ENCODE peak calls at places on chromosome X, in four cellular contexts. R is heart left ventricle; E is CD8-positive, alpha-beta T cell; V is activated B cell treated with CpG ODN at 0.5 μM for 24 hours. T is an unnamed sample.

GRCh38 chrX:1537031-1537715 is at the start of gene P2RY8:
- DNase-seq in R (peak; percentile 54), E (peak; percentile 82), V (peak; percentile 72), T (peak; percentile 91)

GRCh38 chrX:131477498-131477897 is 66.4 kb upstream of the OR13H1 start:
- DNase-seq in R (no peak), E (no peak), V (no peak), T (no peak)

GRCh38 chrX:20663287-20663686 is 396.6 kb upstream of the RPS6KA3 start:
- DNase-seq in R (no peak), E (no peak), V (no peak), T (no peak)

GRCh38 chrX:11064851-11065600 is 46.1 kb upstream of the HCCS start:
- DNase-seq in R (no peak), E (no peak), V (no peak), T (no peak)

GRCh38 chrX:111020283-111020682 is 75.7 kb upstream of the PAK3 start:
- DNase-seq in R (no peak), E (no peak), V (no peak), T (no peak)

GRCh38 chrX:10137516-10137915 is 19.3 kb upstream of the CLCN4 start:
- DNase-seq in R (no peak), E (no peak), V (no peak), T (no peak)

GRCh38 chrX:22383988-22384387 is 111.3 kb downstream of the CBLL2 start:
- DNase-seq in R (no peak), E (no peak), V (no peak), T (no peak)

GRCh38 chrX:31499120-31499519 is 427.3 kb upstream of the FTHL17 start:
- DNase-seq in R (no peak), E (no peak), V (no peak), T (no peak)

GRCh38 chrX:47232197-47232802 is 509 bp upstream of the USP11 start:
- DNase-seq in R (no peak), E (no peak), V (no peak), T (no peak)

GRCh38 chrX:129497146-129497805 is 26.0 kb downstream of the SMARCA1 start:
- DNase-seq in R (no peak), E (no peak), V (no peak), T (no peak)

GRCh38 chrX:107674480-107675364 is 46.4 kb downstream of the PRPS1 start:
- DNase-seq in R (peak; percentile 66), E (peak; percentile 44), V (no peak), T (peak; percentile 77)

GRCh38 chrX:53261573-53261972 is 19.8 kb downstream of the IQSEC2 start:
- DNase-seq in R (no peak), E (no peak), V (no peak), T (no peak)

GRCh38 chrX:37010496-37010895 is 2.3 kb downstream of the FAM47C start:
- DNase-seq in R (no peak), E (no peak), V (no peak), T (no peak)

GRCh38 chrX:107894038-107894437 is 68.4 kb downstream of the MID2 start:
- DNase-seq in R (no peak), E (no peak), V (no peak), T (no peak)

GRCh38 chrX:72268601-72269365 is 8.3 kb downstream of the RPS4X start:
- DNase-seq in R (no peak), E (no peak), V (no peak), T (no peak)

GRCh38 chrX:110866421-110866820 is 70.8 kb upstream of the CHRDL1 start:
- DNase-seq in R (no peak), E (no peak), V (no peak), T (no peak)

GRCh38 chrX:138858438-138858837 is 146.9 kb upstream of the FGF13 start:
- DNase-seq in R (no peak), E (no peak), V (no peak), T (no peak)

GRCh38 chrX:15956684-15957083 is 102.1 kb upstream of the AP1S2 start:
- DNase-seq in R (no peak), E (no peak), V (no peak), T (no peak)

GRCh38 chrX:48802813-48803261 is 970 bp downstream of the HDAC6 start:
- DNase-seq in R (no peak), E (no peak), V (no peak), T (no peak)

GRCh38 chrX:45011131-45011530 is 138.1 kb downstream of the KDM6A start:
- DNase-seq in R (no peak), E (no peak), V (no peak), T (no peak)

GRCh38 chrX:86237482-86237881 is 89.2 kb downstream of the DACH2 start:
- DNase-seq in R (no peak), E (no peak), V (no peak), T (no peak)

GRCh38 chrX:37599735-37600134 is 28.3 kb downstream of the LANCL3 start:
- DNase-seq in R (no peak), E (no peak), V (no peak), T (no peak)

GRCh38 chrX:22343192-22343591 is 70.5 kb downstream of the CBLL2 start:
- DNase-seq in R (no peak), E (no peak), V (no peak), T (no peak)

GRCh38 chrX:20270557-20270880 is 3.8 kb upstream of the RPS6KA3 start:
- DNase-seq in R (no peak), E (no peak), V (no peak), T (no peak)

GRCh38 chrX:150313514-150313913 is 49.6 kb upstream of the MAMLD1 start:
- DNase-seq in R (no peak), E (no peak), V (no peak), T (no peak)

GRCh38 chrX:16869393-16870094 is 618 bp downstream of the RBBP7 start:
- DNase-seq in R (peak; percentile 51), E (peak; percentile 49), V (peak; percentile 57), T (no peak)

DNA sequence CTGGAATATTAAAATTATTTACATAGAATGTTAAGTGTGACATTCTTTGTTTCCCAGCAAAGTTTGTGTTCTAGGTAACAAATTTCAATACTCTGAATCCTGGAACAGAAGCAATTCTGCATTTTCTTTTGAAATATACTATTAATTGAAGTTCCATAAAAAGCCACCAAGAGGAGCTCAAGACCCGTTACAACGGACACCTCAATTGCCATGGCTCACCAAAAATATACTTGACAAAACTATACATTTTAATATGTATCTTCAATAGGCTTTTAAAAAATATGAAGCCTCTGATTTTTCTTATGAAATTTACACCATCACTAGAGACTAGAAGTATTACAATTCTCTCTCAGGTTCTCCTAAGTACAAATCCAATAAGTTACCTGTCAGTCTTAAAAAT is 111.4 kb downstream of the NYX start:
- DNase-seq in R (no peak), E (no peak), V (no peak), T (no peak)
- TF ChIP-seq CTCF in R (peak; percentile 31), E (no peak), V (no peak), T (peak; percentile 64)

DNA sequence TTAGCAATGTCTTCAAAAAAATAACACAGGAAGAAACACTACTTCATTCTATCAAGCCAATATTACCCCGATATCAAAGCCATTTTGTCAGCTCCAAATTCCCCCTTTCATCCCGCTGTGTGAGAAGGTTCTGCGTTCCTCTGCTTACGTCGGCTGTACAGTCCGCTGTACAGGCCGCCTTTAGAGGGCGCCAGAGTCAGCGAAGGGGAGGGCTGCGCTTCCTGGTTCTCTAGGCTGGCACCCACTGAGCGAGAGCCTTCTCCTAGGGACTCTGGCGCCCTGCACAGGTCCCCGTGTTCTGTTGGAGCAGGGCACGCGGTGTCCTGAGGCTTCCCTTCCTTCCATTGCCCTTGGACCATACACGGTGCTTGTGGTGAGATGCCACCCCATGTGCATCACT is 25.3 kb upstream of the CT45A1 start:
- DNase-seq in R (no peak), E (no peak), V (no peak), T (no peak)
- TF ChIP-seq CTCF in R (no peak), E (no peak), V (no peak), T (no peak)

GRCh38 chrX:153768311-153769157 is 4.5 kb downstream of the PLXNB3 start:
- DNase-seq in R (no peak), E (no peak), V (no peak), T (no peak)
- TF ChIP-seq CTCF in R (no peak), E (no peak), V (no peak), T (no peak)

GRCh38 chrX:7170903-7171302 is 22.9 kb upstream of the PUDP start:
- DNase-seq in R (no peak), E (peak; percentile 31), V (no peak), T (peak; percentile 49)
- TF ChIP-seq CTCF in R (no peak), E (peak; percentile 28), V (no peak), T (peak; percentile 32)

T was measured in CD14-positive monocyte.